ENCODE peak calls at places on chromosomes 16 and 17, in ten cellular contexts. J, L, O, H, F, X, R, W, G and D are unnamed samples.

GRCh38 chr17:68768804-68769203 is 167.6 kb upstream of the FAM20A start:
- DNase-seq in J (no peak), L (no peak), O (no peak), H (no peak), F (no peak), X (no peak), R (no peak), W (no peak), G (no peak), D (no peak)

GRCh38 chr17:948284-948852 is 31.2 kb downstream of the NXN start:
- DNase-seq in J (no peak), L (peak), O (no peak), H (no peak), F (no peak), X (no peak), R (no peak), W (no peak), G (peak), D (no peak)

GRCh38 chr17:48615963-48616718 is 1.0 kb upstream of the HOXB8 start:
- DNase-seq in J (no peak), L (no peak), O (no peak), H (no peak), F (no peak), X (no peak), R (no peak), W (no peak), G (no peak), D (no peak)

GRCh38 chr16:81571175-81571574 is 126.6 kb downstream of the CMIP start:
- DNase-seq in J (no peak), L (no peak), O (no peak), H (no peak), F (no peak), X (no peak), R (no peak), W (no peak), G (no peak), D (no peak)

GRCh38 chr17:10058924-10059683 is 139.3 kb downstream of the GAS7 start:
- DNase-seq in J (peak), L (no peak), O (no peak), H (no peak), F (no peak), X (no peak), R (no peak), W (no peak), G (peak), D (no peak)

GRCh38 chr17:62110923-62111484 is 45.9 kb upstream of the MED13 start:
- DNase-seq in J (no peak), L (no peak), O (no peak), H (no peak), F (no peak), X (no peak), R (no peak), W (no peak), G (no peak), D (no peak)

GRCh38 chr16:58099097-58099955 is 29.9 kb downstream of the CFAP20 start:
- DNase-seq in J (no peak), L (no peak), O (no peak), H (no peak), F (no peak), X (no peak), R (no peak), W (no peak), G (peak), D (no peak)

GRCh38 chr17:47066841-47067682 is 88.0 kb upstream of the RPRML start:
- DNase-seq in J (peak), L (peak), O (peak), H (peak), F (peak), X (peak), R (peak), W (peak), G (peak), D (peak)

GRCh38 chr16:25996052-25996451 is 304.3 kb downstream of the HS3ST4 start:
- DNase-seq in J (no peak), L (no peak), O (peak), H (no peak), F (no peak), X (no peak), R (no peak), W (no peak), G (no peak), D (no peak)

DNA sequence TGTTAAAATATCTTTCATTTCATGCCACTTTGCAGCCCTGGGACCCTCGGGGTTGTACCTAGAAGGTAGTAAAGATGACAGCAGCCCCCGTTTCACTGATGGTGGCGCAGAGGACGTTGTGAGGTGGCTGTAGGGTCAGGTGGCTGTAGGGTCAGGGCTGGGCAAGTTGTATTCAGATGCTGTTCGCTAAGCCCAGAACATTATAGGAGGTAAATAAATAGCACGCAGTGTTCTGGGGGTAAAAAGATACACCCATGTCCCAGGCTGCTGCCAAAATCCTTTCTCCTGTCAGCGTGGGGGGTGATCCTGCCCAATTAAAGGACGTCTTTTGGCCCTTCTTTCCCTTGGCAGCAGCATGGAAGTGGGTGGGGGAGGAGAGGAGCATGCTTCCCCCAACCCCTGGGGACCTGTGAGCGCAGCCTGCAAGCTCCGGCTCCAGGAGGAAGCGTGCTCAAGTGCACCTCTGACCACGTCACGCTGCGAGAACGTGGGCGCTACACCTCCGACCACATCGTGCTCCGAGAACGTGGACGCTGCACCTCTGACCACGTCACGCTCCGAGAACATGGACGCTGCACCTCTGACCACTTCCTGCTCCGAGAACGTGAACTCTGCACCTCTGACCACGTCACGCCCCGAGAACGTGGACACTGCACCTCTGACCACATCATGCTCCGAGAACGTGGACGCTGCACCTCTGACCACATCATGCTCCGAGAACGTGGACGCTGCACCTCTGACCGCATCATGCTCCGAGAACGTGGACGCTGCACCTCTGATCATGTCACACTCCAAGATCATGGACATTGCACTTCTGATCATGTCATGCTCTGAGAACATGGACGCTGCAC is 182.1 kb downstream of the RPTOR start:
- DNase-seq in J (no peak), L (no peak), O (no peak), H (no peak), F (no peak), X (no peak), R (no peak), W (no peak), G (no peak), D (no peak)
- H3K4me3 ChIP-seq in J (no peak), L (no peak), O (no peak), H (no peak), F (no peak), X (no peak), R (no peak), W (no peak), G (no peak), D (no peak)

GRCh38 chr16:14634389-14634725 is 1.6 kb downstream of the BFAR start:
- DNase-seq in J (no peak), L (no peak), O (no peak), H (no peak), F (no peak), X (no peak), R (no peak), W (no peak), G (no peak), D (peak)

GRCh38 chr16:14629612-14629918 is 495 bp downstream of the PARN start:
- DNase-seq in J (no peak), L (no peak), O (no peak), H (no peak), F (no peak), X (no peak), R (peak), W (no peak), G (no peak), D (no peak)

GRCh38 chr16:14629919-14630619 is at the start of gene PARN:
- DNase-seq in J (peak), L (peak), O (peak), H (peak), F (peak), X (peak), R (peak), W (peak), G (peak), D (peak)

GRCh38 chr16:14635394-14636145 is 2.8 kb downstream of the BFAR start:
- DNase-seq in J (no peak), L (no peak), O (no peak), H (no peak), F (no peak), X (no peak), R (no peak), W (no peak), G (no peak), D (no peak)

GRCh38 chr16:14632693-14633569 is at the start of gene BFAR:
- DNase-seq in J (peak), L (peak), O (peak), H (peak), F (peak), X (peak), R (peak), W (peak), G (peak), D (peak)
- TF ChIP-seq POLR2AphosphoS5 in J (peak), L (peak), O (peak), H (peak), F (peak), X (peak), R (peak), W (peak), G (peak), D (peak)

GRCh38 chr17:17816240-17816814 is 20.5 kb downstream of the SREBF1 start:
- DNase-seq in J (no peak), L (no peak), O (no peak), H (no peak), F (no peak), X (no peak), R (no peak), W (no peak), G (no peak), D (no peak)

GRCh38 chr17:17815062-17815406 is 21.8 kb downstream of the SREBF1 start:
- DNase-seq in J (no peak), L (no peak), O (no peak), H (no peak), F (no peak), X (no peak), R (no peak), W (no peak), G (no peak), D (no peak)

GRCh38 chr17:17816831-17817551 is 19.8 kb downstream of the SREBF1 start:
- DNase-seq in J (no peak), L (no peak), O (no peak), H (no peak), F (no peak), X (no peak), R (no peak), W (no peak), G (no peak), D (no peak)

GRCh38 chr17:17814162-17815061 is 22.4 kb downstream of the SREBF1 start:
- DNase-seq in J (no peak), L (no peak), O (no peak), H (no peak), F (no peak), X (no peak), R (no peak), W (no peak), G (no peak), D (no peak)

GRCh38 chr17:17815436-17816200 is 21.2 kb downstream of the SREBF1 start:
- DNase-seq in J (no peak), L (no peak), O (no peak), H (no peak), F (no peak), X (no peak), R (no peak), W (no peak), G (no peak), D (no peak)
- TF ChIP-seq POLR2A in J (peak), L (no peak), O (no peak), H (peak), F (no peak), X (no peak), R (no peak), W (no peak), G (no peak), D (no peak)

GRCh38 chr16:9681556-9681955 is 500.7 kb downstream of the GRIN2A start:
- DNase-seq in J (no peak), L (no peak), O (no peak), H (no peak), F (no peak), X (no peak), R (no peak), W (no peak), G (no peak), D (no peak)
- H3K4me3 ChIP-seq in J (no peak), L (no peak), O (no peak), H (no peak), F (no peak), X (no peak), R (no peak), W (no peak), G (no peak), D (no peak)

GRCh38 chr17:81723651-81724209 is 11.6 kb downstream of the SLC25A10 start:
- DNase-seq in J (no peak), L (peak), O (no peak), H (no peak), F (no peak), X (no peak), R (no peak), W (peak), G (no peak), D (peak)
- TF ChIP-seq POLR2AphosphoS5 in J (no peak), L (peak), O (no peak), H (no peak), F (peak), X (no peak), R (no peak), W (no peak), G (no peak), D (no peak)